ENCODE peak calls at places on chromosomes 6 and 20, in nine cellular contexts. Q is endothelial cell of umbilical vein, Y is A549, H is uterus, A is adrenal gland, D is stomach, U is heart left ventricle, F is esophagus squamous epithelium, I is testis. B is an unnamed sample. For H3K4me1, the result is how much of the 10 kb centered on the place peaks cover.

GRCh38 chr6:28634758-28635546 is 109.3 kb downstream of the GPX5 start:
- DNase-seq in D (no peak), Q (no peak), H (no peak), U (no peak), A (no peak), Y (peak), I (peak), F (no peak), B (no peak)

GRCh38 chr20:59788196-59788735 is 145.2 kb downstream of the SYCP2 start:
- DNase-seq in F (no peak), A (no peak), U (no peak), H (no peak), Y (no peak), I (no peak), Q (no peak), D (peak), B (peak)

GRCh38 chr6:5053038-5053437 is 32.1 kb upstream of the PPP1R3G start:
- DNase-seq in U (no peak), Y (no peak), H (no peak), D (no peak), I (no peak), A (no peak), F (no peak), Q (peak), B (no peak)

GRCh38 chr6:21871831-21872230 is 278.3 kb downstream of the SOX4 start:
- DNase-seq in H (no peak), I (no peak), Y (no peak), Q (no peak), U (no peak), A (no peak), D (no peak), F (no peak), B (no peak)

GRCh38 chr6:167870321-167870720 is 43.6 kb downstream of the AFDN start:
- DNase-seq in A (no peak), H (no peak), F (no peak), U (no peak), I (no peak), D (no peak), Y (no peak), Q (peak), B (no peak)

GRCh38 chr6:2448826-2449571 is 203.6 kb upstream of the GMDS start:
- DNase-seq in D (peak), Q (peak), H (no peak), U (no peak), A (peak), I (peak), Y (peak), F (no peak), B (no peak)

GRCh38 chr6:127247114-127248096 is 19.3 kb upstream of the RNF146 start:
- DNase-seq in F (no peak), A (no peak), Y (no peak), H (no peak), I (no peak), U (no peak), Q (no peak), D (no peak), B (no peak)

GRCh38 chr6:146860583-146860982 is 261.8 kb downstream of the ADGB start:
- DNase-seq in A (peak), U (no peak), Y (no peak), Q (no peak), H (no peak), I (no peak), F (no peak), D (no peak), B (no peak)

GRCh38 chr6:168208854-168209253 is 110.7 kb downstream of the DACT2 start:
- DNase-seq in H (no peak), F (no peak), Q (no peak), U (no peak), D (no peak), A (no peak), Y (no peak), I (no peak), B (no peak)

GRCh38 chr6:56255370-56255769 is 8.0 kb upstream of the COL21A1 start:
- DNase-seq in H (no peak), D (no peak), I (no peak), U (no peak), Q (no peak), A (no peak), F (no peak), Y (no peak), B (no peak)

GRCh38 chr6:92586236-92586977 is 833.0 kb downstream of the EPHA7 start:
- DNase-seq in Y (no peak), U (no peak), F (no peak), Q (no peak), A (no peak), H (no peak), I (no peak), D (no peak), B (no peak)

GRCh38 chr20:18718129-18718528 is 95.5 kb upstream of the SCP2D1 start:
- DNase-seq in D (no peak), H (no peak), I (no peak), F (no peak), Y (peak), A (no peak), U (no peak), Q (no peak), B (no peak)

GRCh38 chr20:2114990-2115681 is 13.5 kb downstream of the STK35 start:
- DNase-seq in F (no peak), Q (no peak), I (peak), H (peak), U (no peak), D (no peak), A (peak), Y (no peak), B (peak)

GRCh38 chr20:2116170-2116940 is 14.7 kb downstream of the STK35 start:
- DNase-seq in F (no peak), I (no peak), D (no peak), Q (no peak), Y (no peak), H (peak), A (no peak), U (no peak), B (peak)

GRCh38 chr20:2112910-2113309 is 11.3 kb downstream of the STK35 start:
- DNase-seq in Y (no peak), Q (no peak), U (no peak), D (no peak), A (no peak), F (no peak), I (no peak), H (no peak), B (no peak)

GRCh38 chr20:2114106-2114505 is 12.5 kb downstream of the STK35 start:
- DNase-seq in A (no peak), I (no peak), Q (no peak), F (no peak), H (peak), U (no peak), Y (no peak), D (no peak), B (no peak)

DNA sequence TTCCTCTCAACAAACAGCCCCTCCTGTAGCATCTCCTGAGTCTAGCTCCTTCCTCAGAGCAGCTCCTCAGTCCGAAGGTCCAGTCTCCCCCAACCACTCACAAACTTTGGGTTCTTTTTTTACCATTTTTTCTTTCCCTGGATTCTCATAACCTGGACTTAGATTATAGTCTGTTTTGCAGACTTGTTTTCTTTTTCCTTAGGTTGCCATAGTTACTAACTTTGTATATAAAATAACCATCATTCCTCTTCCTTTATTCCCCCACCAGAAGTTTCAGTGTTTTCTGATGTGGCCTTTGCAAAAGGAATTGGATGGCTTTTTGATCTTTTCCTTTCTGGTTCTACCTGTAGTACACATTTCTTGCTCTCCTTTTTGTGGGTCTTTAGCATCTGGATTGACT is 12.9 kb downstream of the STK35 start:
- DNase-seq in F (no peak), H (no peak), Q (no peak), A (no peak), Y (no peak), U (no peak), D (no peak), I (no peak), B (no peak)
- TF ChIP-seq POLR2A in F (no peak), H (no peak), Q (no peak), A (no peak), Y (no peak), U (no peak), D (no peak), I (no peak), B (no peak)

GRCh38 chr6:140046030-140046632 is 671.7 kb upstream of the CITED2 start:
- DNase-seq in Q (no peak), D (no peak), U (no peak), I (no peak), A (no peak), F (no peak), H (no peak), Y (no peak), B (no peak)
- H3K4me1 ChIP-seq in Q (under half), D (under half), U (under half), I (under half), A (under half), F (under half), H (under half), Y (under half), B (under half)

GRCh38 chr6:108295676-108296075 is 822 bp downstream of the AFG1L start:
- DNase-seq in H (no peak), Y (no peak), F (no peak), U (no peak), A (no peak), D (no peak), Q (no peak), I (no peak), B (no peak)

GRCh38 chr6:108294297-108294786 is 512 bp upstream of the AFG1L start:
- DNase-seq in Q (no peak), U (no peak), D (no peak), Y (no peak), I (no peak), F (no peak), A (no peak), H (no peak), B (no peak)

GRCh38 chr6:108293527-108294296 is 1.1 kb upstream of the AFG1L start:
- DNase-seq in D (no peak), I (no peak), Y (no peak), F (no peak), U (no peak), Q (no peak), H (peak), A (no peak), B (no peak)

GRCh38 chr6:108294787-108295625 is at the start of gene AFG1L:
- DNase-seq in Q (peak), F (peak), Y (peak), D (peak), H (peak), A (peak), I (peak), U (peak), B (peak)
- TF ChIP-seq POLR2A in Q (peak), F (no peak), Y (peak), D (no peak), H (peak), A (peak), I (no peak), U (peak), B (peak)

DNA sequence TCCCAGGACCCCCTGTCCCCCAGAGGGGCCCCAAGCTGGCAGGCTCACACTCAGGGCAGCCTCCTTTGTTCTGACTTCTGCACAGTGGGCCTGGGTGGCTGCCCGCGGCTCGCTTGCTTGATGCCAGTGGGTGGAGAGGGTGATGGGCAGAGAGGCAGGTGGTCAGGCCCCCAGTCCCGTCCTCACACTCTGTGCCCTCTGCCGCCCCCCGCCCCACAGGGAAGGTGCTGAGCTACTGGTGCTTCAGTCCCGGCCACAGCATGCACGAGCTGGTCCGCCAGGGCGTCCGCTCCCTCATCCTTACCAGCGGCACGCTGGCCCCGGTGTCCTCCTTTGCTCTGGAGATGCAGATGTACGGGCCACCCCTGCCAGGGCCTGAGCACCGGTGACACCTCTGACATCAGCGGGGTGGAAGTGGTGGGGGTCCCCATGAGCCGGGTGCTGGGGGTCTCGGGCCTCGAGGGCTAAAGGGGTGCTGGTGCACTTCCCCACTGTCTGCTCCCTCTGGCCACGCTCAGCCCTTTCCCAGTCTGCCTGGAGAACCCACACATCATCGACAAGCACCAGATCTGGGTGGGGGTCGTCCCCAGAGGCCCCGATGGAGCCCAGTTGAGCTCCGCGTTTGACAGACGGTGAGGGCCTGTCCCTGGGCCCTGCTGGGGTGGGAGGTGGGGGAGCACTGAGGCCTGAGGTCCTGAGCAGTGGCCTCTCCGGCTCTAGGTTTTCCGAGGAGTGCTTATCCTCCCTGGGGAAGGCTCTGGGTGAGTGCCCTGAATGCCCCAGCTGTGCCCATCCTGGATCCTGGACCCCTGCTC is 8.8 kb upstream of the TNFRSF6B start:
- DNase-seq in Y (no peak), H (no peak), U (no peak), D (no peak), A (no peak), F (no peak), Q (no peak), I (no peak), B (no peak)
- H3K4me1 ChIP-seq in Y (under half), H (under half), U (under half), D (half or more), A (under half), F (half or more), Q (under half), I (under half), B (half or more)

DNA sequence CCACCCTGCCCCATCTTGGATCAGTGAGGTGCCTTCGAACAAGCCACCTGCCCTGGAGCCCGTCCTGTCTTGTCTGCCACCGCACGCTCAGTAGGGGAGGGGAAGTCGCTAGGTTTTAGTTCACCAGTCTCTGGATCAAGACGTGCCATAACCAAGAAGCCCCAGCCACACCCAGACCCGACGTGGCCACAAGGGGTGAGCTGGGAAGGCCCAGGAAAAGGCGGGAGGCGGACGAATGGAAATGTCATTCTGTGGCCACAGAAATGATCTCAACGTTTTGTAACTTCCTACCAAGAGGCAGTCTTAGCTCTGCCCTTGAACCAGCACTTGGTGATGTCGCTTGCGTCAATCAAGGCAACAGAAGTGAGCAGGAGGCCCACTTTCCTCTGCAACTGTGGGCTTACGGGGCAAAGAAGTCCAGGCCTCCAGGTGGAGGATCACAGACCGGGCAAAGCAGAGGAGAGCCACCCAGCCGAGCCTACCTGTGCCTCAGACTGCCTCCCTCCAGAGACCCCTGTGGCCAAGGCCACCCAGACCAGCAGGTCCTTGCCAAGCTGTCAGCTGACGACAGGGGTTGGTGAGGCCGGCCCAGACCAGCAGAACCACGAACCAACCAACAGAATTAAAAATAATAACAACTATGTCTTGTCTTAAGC is 14.5 kb downstream of the GMEB2 start:
- DNase-seq in H (no peak), Q (no peak), F (no peak), A (peak), Y (no peak), I (no peak), D (no peak), U (peak), B (no peak)
- TF ChIP-seq POLR2A in H (no peak), Q (no peak), F (no peak), A (no peak), Y (no peak), I (no peak), D (no peak), U (no peak), B (no peak)

GRCh38 chr6:148427333-148427732 is 84.7 kb downstream of the SASH1 start:
- DNase-seq in D (no peak), Y (no peak), U (no peak), F (no peak), Q (no peak), H (no peak), I (no peak), A (no peak), B (no peak)
- H3K4me1 ChIP-seq in D (under half), Y (under half), U (under half), F (under half), Q (under half), H (under half), I (under half), A (under half), B (under half)

GRCh38 chr6:113632220-113632864 is 224.8 kb upstream of the MARCKS start:
- DNase-seq in A (peak), U (no peak), H (no peak), D (peak), I (no peak), Q (peak), Y (peak), F (no peak), B (no peak)
- TF ChIP-seq POLR2A in A (no peak), U (no peak), H (no peak), D (no peak), I (no peak), Q (no peak), Y (no peak), F (no peak), B (no peak)

GRCh38 chr6:41937472-41937871 is 4.1 kb downstream of the CCND3 start:
- DNase-seq in H (no peak), Q (no peak), F (no peak), U (no peak), A (no peak), Y (no peak), I (no peak), D (no peak), B (no peak)
- H3K4me1 ChIP-seq in H (under half), Q (under half), F (half or more), U (half or more), A (under half), Y (half or more), I (under half), D (half or more), B (half or more)

DNA sequence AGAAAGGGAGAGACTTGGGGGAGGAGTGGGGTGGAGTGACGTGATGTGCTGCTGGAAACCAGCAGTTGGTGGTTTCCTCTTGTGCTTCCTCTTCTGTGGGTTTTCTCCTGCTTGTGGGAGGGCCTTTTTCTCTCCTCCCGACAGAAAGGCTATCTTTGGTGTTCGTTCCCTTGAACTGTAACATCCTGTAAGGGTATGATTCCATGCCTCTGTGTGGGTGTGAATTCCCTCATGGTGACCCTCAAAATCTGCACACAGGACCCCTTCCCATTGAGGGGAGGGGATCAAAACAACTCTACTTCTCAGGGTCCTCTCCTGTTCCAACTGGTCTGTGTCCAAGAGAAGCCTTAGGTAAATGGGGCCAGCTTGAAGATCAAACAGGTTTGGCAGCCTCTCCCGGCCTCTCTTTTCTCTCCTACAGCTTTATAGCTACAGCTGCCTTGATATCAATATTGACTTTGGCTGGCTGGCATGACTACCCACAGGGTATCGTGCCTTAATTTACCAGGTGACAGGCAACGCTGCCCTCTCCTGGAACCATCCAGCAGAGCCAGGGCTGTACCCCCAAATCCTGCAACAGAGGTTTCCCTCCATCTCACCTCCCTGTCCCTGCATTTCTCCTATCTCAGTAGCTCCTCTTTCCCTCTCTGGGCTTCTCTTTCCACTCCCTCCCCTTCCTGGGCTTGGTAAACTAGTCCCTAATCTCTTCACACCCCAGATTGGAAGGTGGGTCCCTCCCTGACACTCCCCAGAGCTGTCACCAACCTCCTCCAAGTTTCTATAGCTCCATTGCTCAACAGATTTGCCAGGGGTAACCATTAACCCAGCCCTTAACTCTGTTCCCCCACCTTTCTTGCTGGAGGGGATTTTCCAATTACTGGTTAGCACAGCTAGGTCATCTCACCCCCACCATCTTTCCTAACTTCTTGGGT is 1.5 kb upstream of the MSH5 start:
- DNase-seq in A (peak), Q (peak), I (peak), H (no peak), D (peak), U (no peak), Y (peak), F (no peak), B (no peak)
- TF ChIP-seq POLR2A in A (no peak), Q (peak), I (no peak), H (peak), D (no peak), U (no peak), Y (no peak), F (no peak), B (no peak)

GRCh38 chr20:61299613-61300012 is 47.6 kb downstream of the CDH4 start:
- DNase-seq in Q (no peak), H (no peak), U (no peak), Y (no peak), D (no peak), A (no peak), I (no peak), F (no peak), B (no peak)
- H3K4me1 ChIP-seq in Q (under half), H (under half), U (under half), Y (under half), D (under half), A (under half), I (under half), F (under half), B (under half)

B was measured in suprapubic skin.